ENCODE peak calls at places on chromosome X, in nine cellular contexts. S is activated CD8-positive, alpha-beta memory T cell treated with anti-CD3 and anti-CD28 coated beads, Interleukin-2, amount 50 U/mL, for 48 hours; U is aorta; G is right cardiac atrium; L is ureter; I is A673; D is NCI-H82; F is OCI-M1; O is fibroblast of the aortic adventitia. M is an unnamed sample.
A peak's percentile ranks its signal among the peaks of the same experiment; 100 is the strongest.

GRCh38 chrX:1391370-1391706 is 575 bp downstream of the SLC25A6 start:
- DNase-seq in L (no peak), G (no peak), F (no peak), O (peak; percentile 23), S (peak; percentile 99), D (no peak), U (no peak), I (no peak), M (no peak)

GRCh38 chrX:48703642-48704481 is 7.3 kb downstream of the SUV39H1 start:
- DNase-seq in U (no peak), F (no peak), L (no peak), G (no peak), D (no peak), S (no peak), I (no peak), O (peak; percentile 20), M (no peak)

GRCh38 chrX:134210465-134210864 is 26.5 kb upstream of the CCDC160 start:
- DNase-seq in D (no peak), U (no peak), I (no peak), S (no peak), G (no peak), O (no peak), L (no peak), F (no peak), M (no peak)

GRCh38 chrX:13747836-13748235 is 13.3 kb downstream of the OFD1 start:
- DNase-seq in L (no peak), I (peak; percentile 62), G (no peak), U (no peak), F (peak; percentile 51), D (peak; percentile 57), O (peak; percentile 87), S (no peak), M (no peak)

GRCh38 chrX:10379848-10380247 is 223.1 kb downstream of the CLCN4 start:
- DNase-seq in G (no peak), F (no peak), S (no peak), I (peak; percentile 77), L (no peak), O (no peak), U (no peak), D (no peak), M (no peak)

GRCh38 chrX:24410514-24411189 is 50.2 kb downstream of the SUPT20HL1 start:
- DNase-seq in D (no peak), L (no peak), U (no peak), I (no peak), F (no peak), G (no peak), O (no peak), S (no peak), M (no peak)

GRCh38 chrX:2576793-2577192 is 76.0 kb upstream of the DHRSX start:
- DNase-seq in L (no peak), O (no peak), S (no peak), U (no peak), D (no peak), G (no peak), I (no peak), F (no peak), M (no peak)

GRCh38 chrX:3143043-3143799 is 102.0 kb downstream of the ARSF start:
- DNase-seq in G (no peak), L (no peak), O (no peak), F (peak; percentile 82), U (no peak), I (peak; percentile 15), D (peak; percentile 1), S (no peak), M (no peak)

GRCh38 chrX:150565551-150565950 is 2.9 kb upstream of the MTM1 start:
- DNase-seq in O (no peak), I (no peak), D (no peak), S (no peak), U (no peak), L (no peak), G (no peak), F (no peak), M (no peak)

GRCh38 chrX:10404435-10404834 is 215.9 kb downstream of the MID1 start:
- DNase-seq in F (no peak), G (no peak), S (no peak), D (no peak), O (peak; percentile 40), I (no peak), U (no peak), L (no peak), M (no peak)

GRCh38 chrX:40086569-40087335 is 11.0 kb downstream of the BCOR start:
- DNase-seq in S (no peak), D (peak; percentile 27), L (no peak), O (no peak), I (no peak), G (no peak), F (no peak), U (no peak), M (no peak)

GRCh38 chrX:106467943-106468342 is 143.8 kb upstream of the RADX start:
- DNase-seq in I (no peak), G (no peak), S (no peak), D (no peak), F (no peak), O (no peak), L (no peak), U (no peak), M (no peak)

GRCh38 chrX:135522878-135523693 is 2.6 kb downstream of the INTS6L start:
- DNase-seq in D (no peak), G (no peak), L (no peak), S (no peak), I (no peak), F (peak; percentile 71), U (no peak), O (peak; percentile 2), M (no peak)

GRCh38 chrX:650274-650673 is 19.7 kb downstream of the SHOX start:
- DNase-seq in D (no peak), I (no peak), G (no peak), U (no peak), O (no peak), L (peak; percentile 15), F (no peak), S (no peak), M (no peak)

GRCh38 chrX:119238557-119238956 is 2.5 kb downstream of the PGRMC1 start:
- DNase-seq in F (no peak), S (no peak), L (no peak), U (no peak), G (no peak), I (no peak), O (peak; percentile 12), D (no peak), M (no peak)

GRCh38 chrX:103656623-103657022 is 27.8 kb downstream of the TCEAL1 start:
- DNase-seq in O (peak; percentile 67), F (no peak), D (no peak), U (no peak), G (no peak), S (no peak), L (no peak), I (no peak), M (no peak)

GRCh38 chrX:10855845-10856244 is 235.5 kb upstream of the MID1 start:
- DNase-seq in S (no peak), F (no peak), U (no peak), D (peak; percentile 94), L (no peak), O (peak; percentile 56), I (peak; percentile 38), G (no peak), M (no peak)

GRCh38 chrX:38142598-38142997 is 78.1 kb downstream of the SRPX start:
- DNase-seq in G (no peak), D (no peak), O (peak; percentile 87), F (no peak), U (no peak), I (no peak), S (no peak), L (no peak), M (no peak)

GRCh38 chrX:15151267-15152196 is 118.4 kb downstream of the ASB9 start:
- DNase-seq in U (no peak), D (peak; percentile 2), S (no peak), L (no peak), F (no peak), G (no peak), I (no peak), O (no peak), M (no peak)

GRCh38 chrX:24124227-24124799 is 25.2 kb upstream of the ZFX start:
- DNase-seq in L (no peak), O (no peak), U (no peak), G (no peak), D (no peak), S (no peak), I (no peak), F (no peak), M (no peak)

GRCh38 chrX:45300638-45301037 is 100.0 kb upstream of the DIPK2B start:
- DNase-seq in U (no peak), I (no peak), L (no peak), G (no peak), S (no peak), O (no peak), D (peak; percentile 31), F (peak; percentile 14), M (no peak)

GRCh38 chrX:39814391-39814790 is 283.4 kb downstream of the BCOR start:
- DNase-seq in S (no peak), L (no peak), U (no peak), O (peak; percentile 38), I (peak; percentile 35), D (peak; percentile 79), F (peak; percentile 59), G (no peak), M (no peak)

GRCh38 chrX:107851215-107851614 is 25.5 kb downstream of the MID2 start:
- DNase-seq in I (no peak), S (no peak), G (no peak), O (peak; percentile 10), D (no peak), F (no peak), L (no peak), U (no peak), M (no peak)

GRCh38 chrX:139200346-139200745 is 330.2 kb upstream of the F9 start:
- DNase-seq in S (no peak), U (no peak), G (no peak), F (no peak), D (no peak), I (no peak), L (no peak), O (no peak), M (no peak)

GRCh38 chrX:33128048-33128805 is 83.1 kb downstream of the DMD start:
- DNase-seq in F (no peak), S (no peak), G (no peak), I (no peak), U (no peak), L (no peak), O (no peak), D (peak; percentile 47), M (no peak)

GRCh38 chrX:24479924-24480722 is 15.0 kb downstream of the PDK3 start:
- DNase-seq in O (no peak), S (peak; percentile 56), G (no peak), I (no peak), L (peak; percentile 55), F (peak; percentile 85), U (no peak), D (peak; percentile 55), M (no peak)

GRCh38 chrX:48071064-48071985 is at the start of gene ZNF630:
- DNase-seq in F (no peak), L (peak; percentile 83), I (no peak), G (peak; percentile 75), U (peak; percentile 78), D (peak; percentile 83), S (peak; percentile 72), O (peak; percentile 6), M (peak; percentile 78)

GRCh38 chrX:103845165-103845653 is 13.2 kb upstream of the RAB9B start:
- DNase-seq in S (peak; percentile 54), L (peak; percentile 54), I (peak; percentile 64), O (peak; percentile 88), F (peak; percentile 89), U (peak; percentile 67), G (peak; percentile 60), D (peak; percentile 66), M (no peak)

GRCh38 chrX:153688900-153689590 is 1.3 kb downstream of the SLC6A8 start:
- DNase-seq in I (no peak), S (no peak), U (no peak), F (no peak), G (peak; percentile 52), D (peak; percentile 44), O (peak; percentile 21), L (no peak), M (no peak)

GRCh38 chrX:43633757-43634156 is 22.3 kb upstream of the MAOA start:
- DNase-seq in S (no peak), D (no peak), I (no peak), G (no peak), O (no peak), L (no peak), U (no peak), F (no peak), M (no peak)

GRCh38 chrX:153649915-153650782 is 3.1 kb downstream of the DUSP9 start:
- DNase-seq in F (no peak), I (no peak), S (no peak), D (no peak), O (no peak), U (peak; percentile 35), G (no peak), L (no peak), M (no peak)

M was measured in coronary artery.